ENCODE peak calls at places on chromosomes 1 and 21, in four cellular contexts. One of them, this sample, is unnamed.

GRCh38 chr21:30430170-30430655 is at the start of gene KRTAP13-4:
- DNase-seq in HepG2: no peak
- DNase-seq in WTC11: peak; percentile 10
- DNase-seq in K562: no peak
- DNase-seq in this sample: no peak

GRCh38 chr1:178612261-178612660 is 99.4 kb downstream of the TEX35 start:
- DNase-seq in HepG2: no peak
- DNase-seq in WTC11: no peak
- DNase-seq in K562: no peak
- DNase-seq in this sample: no peak

GRCh38 chr1:27435566-27436203 is 43.3 kb downstream of the GPR3 start:
- DNase-seq in HepG2: no peak
- DNase-seq in WTC11: no peak
- DNase-seq in K562: no peak
- DNase-seq in this sample: no peak

GRCh38 chr1:199861020-199861795 is 166.3 kb upstream of the NR5A2 start:
- DNase-seq in HepG2: no peak
- DNase-seq in WTC11: no peak
- DNase-seq in K562: no peak
- DNase-seq in this sample: no peak

GRCh38 chr1:33459766-33460543 is 12.5 kb upstream of the ZSCAN20 start:
- DNase-seq in HepG2: no peak
- DNase-seq in WTC11: no peak
- DNase-seq in K562: no peak
- DNase-seq in this sample: no peak

GRCh38 chr1:236163460-236164153 is 21.3 kb downstream of the GPR137B start:
- DNase-seq in HepG2: no peak
- DNase-seq in WTC11: no peak
- DNase-seq in K562: no peak
- DNase-seq in this sample: no peak

GRCh38 chr1:247228133-247228532 is 27.7 kb upstream of the VN1R5 start:
- DNase-seq in HepG2: no peak
- DNase-seq in WTC11: no peak
- DNase-seq in K562: peak; percentile 59
- DNase-seq in this sample: no peak

GRCh38 chr1:31396633-31397351 is 16.2 kb upstream of the SERINC2 start:
- DNase-seq in HepG2: no peak
- DNase-seq in WTC11: peak; percentile 58
- DNase-seq in K562: peak; percentile 41
- DNase-seq in this sample: no peak

GRCh38 chr1:233490488-233490887 is 123.4 kb upstream of the KCNK1 start:
- DNase-seq in HepG2: no peak
- DNase-seq in WTC11: no peak
- DNase-seq in K562: no peak
- DNase-seq in this sample: no peak

GRCh38 chr1:90046635-90047034 is 51.7 kb downstream of the ZNF326 start:
- DNase-seq in HepG2: no peak
- DNase-seq in WTC11: no peak
- DNase-seq in K562: no peak
- DNase-seq in this sample: no peak

GRCh38 chr1:6418668-6419396 is 887 bp downstream of the HES2 start:
- DNase-seq in HepG2: no peak
- DNase-seq in WTC11: no peak
- DNase-seq in K562: no peak
- DNase-seq in this sample: no peak

GRCh38 chr1:6417961-6418667 is 1.6 kb downstream of the HES2 start:
- DNase-seq in HepG2: no peak
- DNase-seq in WTC11: no peak
- DNase-seq in K562: no peak
- DNase-seq in this sample: no peak

GRCh38 chr1:6420594-6421042 is 899 bp upstream of the HES2 start:
- DNase-seq in HepG2: no peak
- DNase-seq in WTC11: peak; percentile 57
- DNase-seq in K562: peak; percentile 64
- DNase-seq in this sample: no peak

GRCh38 chr1:6419803-6420593 is at the start of gene HES2:
- DNase-seq in HepG2: no peak
- DNase-seq in WTC11: peak; percentile 59
- DNase-seq in K562: peak; percentile 70
- DNase-seq in this sample: no peak

GRCh38 chr1:6419397-6419802 is 319 bp downstream of the HES2 start:
- DNase-seq in HepG2: no peak
- DNase-seq in WTC11: peak; percentile 70
- DNase-seq in K562: no peak
- DNase-seq in this sample: no peak
- TF ChIP-seq ELF4 in HepG2: no peak
- TF ChIP-seq ELF4 in WTC11: no peak
- TF ChIP-seq ELF4 in K562: no peak
- TF ChIP-seq ELF4 in this sample: no peak

GRCh38 chr1:224524679-224525078 is 90.1 kb upstream of the WDR26 start:
- DNase-seq in HepG2: no peak
- DNase-seq in WTC11: no peak
- DNase-seq in K562: no peak
- DNase-seq in this sample: no peak
- TF ChIP-seq ELF4 in HepG2: no peak
- TF ChIP-seq ELF4 in WTC11: no peak
- TF ChIP-seq ELF4 in K562: no peak
- TF ChIP-seq ELF4 in this sample: no peak

GRCh38 chr1:167095368-167095767 is 1.5 kb downstream of the STYXL2 start:
- DNase-seq in HepG2: no peak
- DNase-seq in WTC11: no peak
- DNase-seq in K562: no peak
- DNase-seq in this sample: no peak
- TF ChIP-seq ELF4 in HepG2: no peak
- TF ChIP-seq ELF4 in WTC11: no peak
- TF ChIP-seq ELF4 in K562: no peak
- TF ChIP-seq ELF4 in this sample: no peak

DNA sequence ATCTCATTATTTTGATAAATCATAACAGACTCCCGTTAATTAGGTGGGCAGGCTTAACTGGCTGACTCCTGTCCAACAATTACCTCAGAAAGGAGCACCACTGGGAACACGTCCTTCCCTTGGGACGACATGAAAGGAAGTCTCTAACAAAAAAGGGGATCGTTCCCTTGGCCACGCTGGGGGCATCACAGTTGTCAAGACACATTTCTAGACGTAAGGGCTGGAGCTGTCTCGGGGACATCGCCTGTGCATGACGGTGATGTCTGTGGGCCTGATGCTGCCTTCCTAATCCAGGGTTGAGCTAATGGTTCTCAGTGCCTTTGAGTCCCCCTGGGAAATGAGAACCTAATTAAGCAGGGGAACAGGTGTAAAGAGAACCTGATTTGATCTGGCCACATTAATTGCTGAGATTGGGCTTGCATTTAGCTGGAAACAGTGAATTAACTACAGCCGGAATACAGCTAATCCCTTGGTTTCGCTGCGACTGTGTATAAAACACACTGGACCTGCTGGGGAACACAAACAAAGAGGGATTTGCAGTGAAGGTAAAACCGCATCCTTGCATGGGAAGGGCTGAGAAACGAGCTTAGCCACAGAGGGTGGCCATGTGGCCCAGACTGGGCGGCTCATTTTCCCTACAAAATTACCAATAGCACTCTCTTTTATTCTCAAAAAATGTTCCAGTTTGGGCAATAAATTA is 111.8 kb downstream of the MRPS6 start:
- DNase-seq in HepG2: no peak
- DNase-seq in WTC11: no peak
- DNase-seq in K562: no peak
- DNase-seq in this sample: no peak
- TF ChIP-seq ELF4 in HepG2: no peak
- TF ChIP-seq ELF4 in WTC11: no peak
- TF ChIP-seq ELF4 in K562: no peak
- TF ChIP-seq ELF4 in this sample: no peak

DNA sequence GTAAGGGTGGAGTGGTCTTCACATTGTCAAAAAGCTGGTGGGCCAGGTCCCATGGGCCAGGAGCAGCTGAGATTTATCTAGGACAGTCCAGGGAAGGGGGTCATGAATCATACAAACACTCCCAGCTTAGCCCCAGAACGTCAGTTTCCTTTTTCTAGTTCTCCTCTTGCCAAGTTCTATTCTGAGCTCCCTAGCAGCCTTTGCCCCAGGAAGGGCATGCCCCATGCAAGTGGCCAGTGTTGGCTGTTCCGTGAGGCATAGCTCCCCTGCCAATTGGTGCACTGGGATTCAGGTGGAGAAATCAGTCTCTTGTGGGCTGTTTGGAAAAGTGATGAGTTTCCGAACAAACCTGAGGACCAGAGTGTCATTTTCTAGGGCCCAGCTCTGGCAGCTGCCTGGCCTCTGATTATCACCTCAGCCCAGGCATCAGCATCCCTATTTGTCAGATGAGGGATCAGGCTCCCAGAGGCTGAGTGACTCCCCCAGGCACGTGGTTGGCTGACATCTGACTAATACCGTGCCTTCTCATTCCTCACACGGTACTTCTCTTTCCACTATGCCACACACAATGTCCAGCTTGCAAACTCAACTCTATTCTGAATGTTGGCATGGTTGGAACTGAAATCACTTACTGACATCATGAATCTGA is 14.2 kb upstream of the MYOM3 start:
- DNase-seq in HepG2: no peak
- DNase-seq in WTC11: no peak
- DNase-seq in K562: peak; percentile 20
- DNase-seq in this sample: no peak
- TF ChIP-seq ELF4 in HepG2: no peak
- TF ChIP-seq ELF4 in WTC11: no peak
- TF ChIP-seq ELF4 in K562: no peak
- TF ChIP-seq ELF4 in this sample: no peak

GRCh38 chr1:226429051-226429461 is 21.2 kb upstream of the PARP1 start:
- DNase-seq in HepG2: no peak
- DNase-seq in WTC11: no peak
- DNase-seq in K562: no peak
- DNase-seq in this sample: no peak
- TF ChIP-seq ELF4 in HepG2: no peak
- TF ChIP-seq ELF4 in WTC11: no peak
- TF ChIP-seq ELF4 in K562: no peak
- TF ChIP-seq ELF4 in this sample: no peak

This sample was measured in HEK293T.